ENCODE peak calls at places on chromosomes 12 and 14, in four cellular contexts. One of them, this sample, is unnamed.
A peak's percentile ranks its signal among the peaks of the same experiment; 100 is the strongest.

GRCh38 chr14:84468153-84468552 is 1061.8 kb upstream of the FLRT2 start:
- DNase-seq in thoracic aorta: no peak
- DNase-seq in BJ: peak; percentile 34
- DNase-seq in AG10803: no peak
- DNase-seq in this sample: no peak

GRCh38 chr14:104680056-104680805 is 9.2 kb upstream of the INF2 start:
- DNase-seq in thoracic aorta: no peak
- DNase-seq in BJ: no peak
- DNase-seq in AG10803: peak; percentile 61
- DNase-seq in this sample: no peak

GRCh38 chr12:69698054-69698453 is 1.0 kb downstream of the BEST3 start:
- DNase-seq in thoracic aorta: no peak
- DNase-seq in BJ: no peak
- DNase-seq in AG10803: no peak
- DNase-seq in this sample: no peak

GRCh38 chr12:51373222-51373621 is 18.0 kb downstream of the GALNT6 start:
- DNase-seq in thoracic aorta: no peak
- DNase-seq in BJ: no peak
- DNase-seq in AG10803: no peak
- DNase-seq in this sample: no peak

GRCh38 chr12:64672925-64673409 is 62.7 kb downstream of the RASSF3 start:
- DNase-seq in thoracic aorta: no peak
- DNase-seq in BJ: no peak
- DNase-seq in AG10803: peak; percentile 43
- DNase-seq in this sample: no peak

GRCh38 chr14:68103841-68104240 is 284.3 kb downstream of the RAD51B start:
- DNase-seq in thoracic aorta: no peak
- DNase-seq in BJ: no peak
- DNase-seq in AG10803: no peak
- DNase-seq in this sample: no peak

GRCh38 chr12:27573972-27574371 is 50.0 kb downstream of the PPFIBP1 start:
- DNase-seq in thoracic aorta: no peak
- DNase-seq in BJ: peak; percentile 88
- DNase-seq in AG10803: peak; percentile 92
- DNase-seq in this sample: no peak

GRCh38 chr14:23877538-23878180 is 75.9 kb upstream of the DHRS4 start:
- DNase-seq in thoracic aorta: no peak
- DNase-seq in BJ: no peak
- DNase-seq in AG10803: no peak
- DNase-seq in this sample: no peak

GRCh38 chr12:46373303-46374182 is 970 bp upstream of the SLC38A2 start:
- DNase-seq in thoracic aorta: no peak
- DNase-seq in BJ: no peak
- DNase-seq in AG10803: no peak
- DNase-seq in this sample: no peak

GRCh38 chr14:20608383-20609095 is 17.4 kb upstream of the RNASE12 start:
- DNase-seq in thoracic aorta: no peak
- DNase-seq in BJ: no peak
- DNase-seq in AG10803: no peak
- DNase-seq in this sample: no peak

GRCh38 chr12:90501412-90501811 is 453.6 kb downstream of the CCER1 start:
- DNase-seq in thoracic aorta: no peak
- DNase-seq in BJ: no peak
- DNase-seq in AG10803: no peak
- DNase-seq in this sample: no peak

GRCh38 chr12:50156641-50157040 is 10.5 kb downstream of the CERS5 start:
- DNase-seq in thoracic aorta: no peak
- DNase-seq in BJ: no peak
- DNase-seq in AG10803: no peak
- DNase-seq in this sample: no peak

GRCh38 chr14:103294091-103294490 is 39.9 kb upstream of the EIF5 start:
- DNase-seq in thoracic aorta: no peak
- DNase-seq in BJ: no peak
- DNase-seq in AG10803: no peak
- DNase-seq in this sample: no peak

GRCh38 chr14:94677239-94677612 is 65.0 kb downstream of the SERPINA3 start:
- DNase-seq in thoracic aorta: no peak
- DNase-seq in BJ: no peak
- DNase-seq in AG10803: no peak
- DNase-seq in this sample: no peak

GRCh38 chr12:3933819-3934192 is 60.6 kb upstream of the PARP11 start:
- DNase-seq in thoracic aorta: no peak
- DNase-seq in BJ: no peak
- DNase-seq in AG10803: no peak
- DNase-seq in this sample: no peak

GRCh38 chr14:39267592-39268112 is 33.9 kb downstream of the MIA2 start:
- DNase-seq in thoracic aorta: no peak
- DNase-seq in BJ: no peak
- DNase-seq in AG10803: peak; percentile 36
- DNase-seq in this sample: no peak

GRCh38 chr12:1488908-1489381 is 105.4 kb downstream of the FBXL14 start:
- DNase-seq in thoracic aorta: no peak
- DNase-seq in BJ: peak; percentile 33
- DNase-seq in AG10803: peak; percentile 86
- DNase-seq in this sample: no peak

GRCh38 chr12:10873374-10873773 is 10.7 kb downstream of the PRH1 start:
- DNase-seq in thoracic aorta: no peak
- DNase-seq in BJ: no peak
- DNase-seq in AG10803: peak; percentile 17
- DNase-seq in this sample: no peak

GRCh38 chr12:97396989-97397388 is 65.6 kb upstream of the RMST start:
- DNase-seq in thoracic aorta: no peak
- DNase-seq in BJ: no peak
- DNase-seq in AG10803: no peak
- DNase-seq in this sample: no peak

GRCh38 chr14:64364907-64365306 is 23.2 kb upstream of the MTHFD1 start:
- DNase-seq in thoracic aorta: no peak
- DNase-seq in BJ: no peak
- DNase-seq in AG10803: peak; percentile 22
- DNase-seq in this sample: no peak

GRCh38 chr14:77641534-77642341 is 25.3 kb upstream of the SPTLC2 start:
- DNase-seq in thoracic aorta: peak; percentile 51
- DNase-seq in BJ: no peak
- DNase-seq in AG10803: peak; percentile 68
- DNase-seq in this sample: no peak

GRCh38 chr12:8692573-8692972 is 5.2 kb upstream of the RIMKLB start:
- DNase-seq in thoracic aorta: no peak
- DNase-seq in BJ: no peak
- DNase-seq in AG10803: peak; percentile 18
- DNase-seq in this sample: no peak

GRCh38 chr12:83996671-83997070 is 915.9 kb downstream of the SLC6A15 start:
- DNase-seq in thoracic aorta: no peak
- DNase-seq in BJ: no peak
- DNase-seq in AG10803: peak; percentile 5
- DNase-seq in this sample: no peak

GRCh38 chr14:24179294-24179960 is 7.5 kb downstream of the REC8 start:
- DNase-seq in thoracic aorta: no peak
- DNase-seq in BJ: no peak
- DNase-seq in AG10803: no peak
- DNase-seq in this sample: no peak

GRCh38 chr12:94510128-94510527 is 50.5 kb upstream of the CEP83 start:
- DNase-seq in thoracic aorta: no peak
- DNase-seq in BJ: no peak
- DNase-seq in AG10803: no peak
- DNase-seq in this sample: no peak

GRCh38 chr12:103799504-103800251 is 41.4 kb downstream of the NT5DC3 start:
- DNase-seq in thoracic aorta: no peak
- DNase-seq in BJ: no peak
- DNase-seq in AG10803: peak; percentile 44
- DNase-seq in this sample: peak; percentile 10

GRCh38 chr12:2668816-2669215 is 126.0 kb upstream of the FKBP4 start:
- DNase-seq in thoracic aorta: no peak
- DNase-seq in BJ: no peak
- DNase-seq in AG10803: no peak
- DNase-seq in this sample: no peak

GRCh38 chr14:99581371-99581770 is 22.6 kb downstream of the CCDC85C start:
- DNase-seq in thoracic aorta: no peak
- DNase-seq in BJ: no peak
- DNase-seq in AG10803: no peak
- DNase-seq in this sample: no peak

GRCh38 chr12:75606146-75606545 is 94.7 kb upstream of the KRR1 start:
- DNase-seq in thoracic aorta: no peak
- DNase-seq in BJ: no peak
- DNase-seq in AG10803: no peak
- DNase-seq in this sample: no peak

GRCh38 chr12:67355428-67356385 is 86.5 kb downstream of the CAND1 start:
- DNase-seq in thoracic aorta: no peak
- DNase-seq in BJ: no peak
- DNase-seq in AG10803: peak; percentile 69
- DNase-seq in this sample: peak; percentile 31

GRCh38 chr12:123900898-123901376 is 71.7 kb downstream of the CCDC92 start:
- DNase-seq in thoracic aorta: no peak
- DNase-seq in BJ: no peak
- DNase-seq in AG10803: no peak
- DNase-seq in this sample: no peak

GRCh38 chr12:100857418-100857817 is 62.8 kb downstream of the ANO4 start:
- DNase-seq in thoracic aorta: no peak
- DNase-seq in BJ: no peak
- DNase-seq in AG10803: no peak
- DNase-seq in this sample: no peak

GRCh38 chr12:12582895-12583303 is 20.2 kb upstream of the DUSP16 start:
- DNase-seq in thoracic aorta: no peak
- DNase-seq in BJ: no peak
- DNase-seq in AG10803: peak; percentile 63
- DNase-seq in this sample: peak; percentile 41

GRCh38 chr12:64236549-64236948 is 14.5 kb upstream of the KICS2 start:
- DNase-seq in thoracic aorta: no peak
- DNase-seq in BJ: no peak
- DNase-seq in AG10803: peak; percentile 26
- DNase-seq in this sample: no peak

GRCh38 chr12:111012918-111013317 is 92.5 kb upstream of the MYL2 start:
- DNase-seq in thoracic aorta: no peak
- DNase-seq in BJ: no peak
- DNase-seq in AG10803: no peak
- DNase-seq in this sample: no peak

GRCh38 chr12:31590730-31591307 is at the start of gene DENND5B:
- DNase-seq in thoracic aorta: no peak
- DNase-seq in BJ: no peak
- DNase-seq in AG10803: peak; percentile 62
- DNase-seq in this sample: no peak

GRCh38 chr12:118498171-118498570 is 121.8 kb downstream of the SUDS3 start:
- DNase-seq in thoracic aorta: no peak
- DNase-seq in BJ: no peak
- DNase-seq in AG10803: no peak
- DNase-seq in this sample: no peak
- TF ChIP-seq CTCF in thoracic aorta: no peak
- TF ChIP-seq CTCF in BJ: no peak
- TF ChIP-seq CTCF in AG10803: no peak
- TF ChIP-seq CTCF in this sample: no peak

GRCh38 chr14:35438910-35439713 is 34.6 kb upstream of the NFKBIA start:
- DNase-seq in thoracic aorta: no peak
- DNase-seq in BJ: no peak
- DNase-seq in AG10803: no peak
- DNase-seq in this sample: no peak
- TF ChIP-seq CTCF in thoracic aorta: no peak
- TF ChIP-seq CTCF in BJ: peak; percentile 68
- TF ChIP-seq CTCF in AG10803: peak; percentile 67
- TF ChIP-seq CTCF in this sample: peak; percentile 53

DNA sequence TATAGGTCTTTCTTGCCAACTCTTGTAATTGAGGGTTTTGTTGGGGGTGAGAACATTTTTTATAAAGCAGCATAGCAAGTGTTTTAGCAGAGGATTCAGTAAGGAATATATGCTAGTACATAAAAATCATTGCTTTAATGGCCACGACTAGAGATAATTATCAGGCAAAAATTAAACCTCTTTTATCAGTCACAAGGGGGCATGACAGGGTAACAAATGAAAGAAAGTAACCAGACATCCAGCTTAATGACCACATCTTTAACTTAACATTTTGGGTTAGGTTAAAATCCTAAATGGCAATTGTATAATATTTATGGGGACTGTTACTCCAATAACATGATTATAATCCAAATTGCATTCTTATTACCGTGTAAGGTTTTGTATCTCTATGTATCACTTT is 119.6 kb downstream of the LRRIQ1 start:
- DNase-seq in thoracic aorta: no peak
- DNase-seq in BJ: no peak
- DNase-seq in AG10803: peak; percentile 9
- DNase-seq in this sample: no peak
- TF ChIP-seq CTCF in thoracic aorta: no peak
- TF ChIP-seq CTCF in BJ: no peak
- TF ChIP-seq CTCF in AG10803: peak; percentile 5
- TF ChIP-seq CTCF in this sample: peak; percentile 30

DNA sequence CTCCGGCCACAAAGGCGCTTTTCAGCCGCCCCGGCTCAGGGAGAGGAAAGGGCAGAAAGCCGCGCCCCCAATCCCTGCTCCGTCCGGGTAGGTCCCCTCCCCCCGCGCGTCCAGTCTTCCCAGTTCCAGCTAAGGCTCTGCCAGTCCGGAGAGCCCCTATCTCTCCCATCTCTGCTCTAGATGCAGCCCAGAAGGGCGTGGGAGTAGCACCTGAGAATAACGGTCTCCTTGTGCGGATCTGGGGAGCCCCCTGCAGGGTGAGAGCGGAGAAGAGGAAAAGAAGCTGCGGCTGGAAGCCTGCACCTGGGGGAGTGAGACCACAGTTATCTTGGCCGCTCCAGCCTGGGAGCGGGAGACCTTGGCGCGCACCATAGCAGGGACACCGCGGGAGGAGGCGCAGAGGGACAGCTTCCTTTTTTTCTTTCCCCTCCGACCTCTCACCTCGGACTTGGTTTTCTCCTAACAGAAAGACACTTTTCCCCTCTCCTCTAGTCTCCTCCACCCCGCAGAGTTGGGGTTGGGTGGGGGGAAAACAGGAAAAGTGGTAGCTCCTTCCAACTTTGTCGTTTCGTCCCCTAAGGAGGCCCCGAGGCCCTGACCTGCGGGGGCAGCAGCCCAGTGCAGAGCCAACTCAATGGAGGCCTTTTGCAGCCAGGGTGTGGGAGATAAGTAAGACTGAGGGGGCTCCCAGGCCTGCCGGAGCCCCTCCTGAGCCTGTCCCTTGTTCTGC is 2.4 kb downstream of the DHH start:
- DNase-seq in thoracic aorta: no peak
- DNase-seq in BJ: no peak
- DNase-seq in AG10803: no peak
- DNase-seq in this sample: no peak
- TF ChIP-seq CTCF in thoracic aorta: peak; percentile 20
- TF ChIP-seq CTCF in BJ: peak; percentile 60
- TF ChIP-seq CTCF in AG10803: peak; percentile 44
- TF ChIP-seq CTCF in this sample: peak; percentile 46

DNA sequence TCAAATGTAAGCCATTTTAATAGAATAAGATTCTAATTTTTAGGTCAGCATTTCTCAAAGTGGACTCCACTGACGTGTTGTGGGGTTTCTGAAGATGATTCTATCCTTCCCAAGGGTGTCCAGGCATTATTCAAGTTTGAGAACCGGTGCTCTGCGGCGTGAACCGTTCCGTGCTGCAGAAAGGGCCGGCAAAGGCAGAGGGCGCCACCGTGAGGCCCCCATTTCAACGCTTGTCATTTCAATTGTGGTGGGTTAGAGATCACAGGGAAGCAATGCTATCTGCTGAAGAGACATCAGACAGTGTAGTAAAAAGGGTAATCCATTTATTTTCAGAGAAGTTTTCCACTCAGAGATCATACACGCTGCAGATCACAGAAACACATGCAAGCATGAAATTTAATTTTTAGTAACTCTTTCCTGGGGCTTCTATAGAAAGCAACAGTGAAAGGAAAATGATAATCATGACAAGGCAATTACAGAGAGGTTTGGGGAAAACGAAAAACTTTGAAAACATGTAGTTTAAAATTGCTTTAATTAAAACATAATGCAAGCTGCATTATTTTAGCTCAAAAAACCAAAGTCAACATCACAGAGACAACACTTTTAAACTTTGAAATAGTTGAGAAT is 201.7 kb downstream of the EXOC5 start:
- DNase-seq in thoracic aorta: no peak
- DNase-seq in BJ: no peak
- DNase-seq in AG10803: no peak
- DNase-seq in this sample: no peak
- TF ChIP-seq CTCF in thoracic aorta: no peak
- TF ChIP-seq CTCF in BJ: peak; percentile 56
- TF ChIP-seq CTCF in AG10803: peak; percentile 40
- TF ChIP-seq CTCF in this sample: peak; percentile 46